ENCODE peak calls at places on chromosomes 11 and 22, in ten cellular contexts. F is mucosa of descending colon, R is Peyer's patch, G is fibroblast of the aortic adventitia, E is endodermal cell, Q is Caco-2, K is GM12878, P is AG10803, X is spleen, Z is colonic mucosa. M is an unnamed sample.

GRCh38 chr11:12170984-12171383 is 60.6 kb downstream of the MICAL2 start:
- DNase-seq in F (no peak), R (no peak), G (peak; percentile 98), E (no peak), Q (no peak), K (no peak), P (peak; percentile 95), X (no peak), Z (no peak), M (peak; percentile 90)

GRCh38 chr11:133350045-133350444 is 182.3 kb downstream of the OPCML start:
- DNase-seq in F (no peak), R (no peak), G (no peak), E (no peak), Q (no peak), K (no peak), P (no peak), X (no peak), Z (no peak), M (no peak)

GRCh38 chr11:117884994-117885393 is 8.5 kb upstream of the FXYD6 start:
- DNase-seq in F (no peak), R (peak; percentile 41), G (peak; percentile 26), E (peak; percentile 37), Q (peak; percentile 21), K (no peak), P (peak; percentile 11), X (no peak), Z (no peak), M (peak; percentile 54)

GRCh38 chr11:15127341-15127740 is 12.6 kb downstream of the INSC start:
- DNase-seq in F (no peak), R (no peak), G (peak; percentile 75), E (no peak), Q (no peak), K (no peak), P (peak; percentile 78), X (no peak), Z (no peak), M (peak; percentile 67)

GRCh38 chr11:130315354-130315970 is 745 bp upstream of the ZBTB44 start:
- DNase-seq in F (peak; percentile 48), R (peak; percentile 74), G (no peak), E (peak; percentile 88), Q (no peak), K (no peak), P (no peak), X (peak; percentile 93), Z (peak; percentile 57), M (peak; percentile 6)

GRCh38 chr11:66420671-66421476 is at the start of gene NPAS4:
- DNase-seq in F (no peak), R (no peak), G (no peak), E (no peak), Q (no peak), K (no peak), P (no peak), X (no peak), Z (no peak), M (no peak)

GRCh38 chr22:32378703-32379272 is 21.1 kb downstream of the RFPL3 start:
- DNase-seq in F (peak; percentile 39), R (peak; percentile 53), G (no peak), E (peak; percentile 91), Q (peak; percentile 65), K (no peak), P (peak; percentile 3), X (no peak), Z (peak; percentile 38), M (peak; percentile 61)

GRCh38 chr22:48632641-48633246 is 1194.9 kb downstream of the BRD1 start:
- DNase-seq in F (no peak), R (no peak), G (no peak), E (no peak), Q (no peak), K (no peak), P (no peak), X (no peak), Z (no peak), M (no peak)

GRCh38 chr22:26660961-26661578 is 3.7 kb downstream of the MIAT start:
- DNase-seq in F (no peak), R (no peak), G (no peak), E (peak; percentile 80), Q (no peak), K (no peak), P (no peak), X (peak; percentile 41), Z (no peak), M (no peak)

GRCh38 chr11:47393163-47394049 is 15.0 kb upstream of the SLC39A13 start:
- DNase-seq in F (no peak), R (peak; percentile 57), G (peak; percentile 47), E (no peak), Q (no peak), K (no peak), P (peak; percentile 64), X (peak; percentile 92), Z (no peak), M (peak; percentile 69)

GRCh38 chr11:125464266-125464662 is 31.8 kb downstream of the FEZ1 start:
- DNase-seq in F (no peak), R (no peak), G (peak; percentile 28), E (no peak), Q (no peak), K (no peak), P (peak; percentile 11), X (no peak), Z (no peak), M (peak; percentile 32)

GRCh38 chr11:133386262-133386661 is 146.0 kb downstream of the OPCML start:
- DNase-seq in F (no peak), R (no peak), G (no peak), E (no peak), Q (no peak), K (no peak), P (no peak), X (no peak), Z (no peak), M (no peak)

GRCh38 chr11:114042234-114042633 is 17.3 kb upstream of the ZBTB16 start:
- DNase-seq in F (no peak), R (no peak), G (no peak), E (no peak), Q (no peak), K (no peak), P (no peak), X (no peak), Z (no peak), M (no peak)

GRCh38 chr11:114326151-114326550 is 30.0 kb downstream of the NNMT start:
- DNase-seq in F (no peak), R (no peak), G (no peak), E (no peak), Q (no peak), K (no peak), P (no peak), X (no peak), Z (no peak), M (no peak)

DNA sequence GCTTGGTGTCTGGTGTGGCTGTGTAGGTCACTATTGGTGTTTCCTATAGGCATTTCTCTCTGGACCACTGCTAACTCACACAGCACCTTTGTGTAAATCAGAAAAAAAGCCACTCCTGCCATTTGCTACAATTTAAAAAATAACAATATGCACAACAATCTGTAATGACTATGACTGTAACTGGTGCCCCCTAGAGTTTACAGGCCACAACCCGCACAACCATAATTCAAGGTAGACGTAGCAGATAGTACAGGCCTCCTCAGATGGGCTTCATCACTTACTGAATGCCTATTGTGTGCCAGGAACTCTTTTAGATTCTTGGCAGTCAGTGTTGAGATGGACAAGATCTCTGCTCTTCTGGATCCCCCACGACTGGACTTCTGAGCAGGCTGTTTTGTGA is 47.7 kb downstream of the SYT9 start:
- DNase-seq in F (no peak), R (no peak), G (no peak), E (no peak), Q (no peak), K (no peak), P (no peak), X (no peak), Z (no peak), M (no peak)
- TF ChIP-seq CTCF in F (no peak), R (no peak), G (no peak), E (peak; percentile 38), Q (no peak), K (no peak), P (no peak), X (no peak), Z (no peak), M (no peak)

GRCh38 chr11:1573077-1573846 is 1.2 kb upstream of the DUSP8 start:
- DNase-seq in F (peak; percentile 67), R (peak; percentile 72), G (no peak), E (peak; percentile 74), Q (no peak), K (no peak), P (no peak), X (no peak), Z (peak; percentile 67), M (no peak)

GRCh38 chr11:1572200-1573076 is at the start of gene DUSP8:
- DNase-seq in F (peak; percentile 95), R (peak; percentile 97), G (peak; percentile 69), E (peak; percentile 92), Q (peak; percentile 86), K (no peak), P (peak; percentile 67), X (peak; percentile 91), Z (peak; percentile 94), M (peak; percentile 81)

GRCh38 chr11:1573847-1574255 is 1.8 kb upstream of the DUSP8 start:
- DNase-seq in F (peak; percentile 82), R (peak; percentile 86), G (no peak), E (peak; percentile 79), Q (no peak), K (no peak), P (no peak), X (no peak), Z (no peak), M (no peak)

GRCh38 chr11:1576825-1577224 is 4.8 kb upstream of the DUSP8 start:
- DNase-seq in F (no peak), R (no peak), G (no peak), E (no peak), Q (no peak), K (no peak), P (no peak), X (no peak), Z (no peak), M (no peak)

GRCh38 chr11:1574256-1575242 is 2.5 kb upstream of the DUSP8 start:
- DNase-seq in F (peak; percentile 75), R (peak; percentile 80), G (peak; percentile 46), E (peak; percentile 86), Q (no peak), K (no peak), P (peak; percentile 37), X (peak; percentile 91), Z (peak; percentile 82), M (peak; percentile 44)
- H3K4me3 ChIP-seq in F (peak overlapping the region; percentile 16), R (peak overlapping the region; percentile 71), G (no peak overlapping the region), E (peak overlapping the region; percentile 72), Q (peak overlapping the region; percentile 41), K (no peak overlapping the region), P (no peak overlapping the region), X (peak overlapping the region; percentile 36), Z (peak overlapping the region; percentile 59), M (no peak overlapping the region)

DNA sequence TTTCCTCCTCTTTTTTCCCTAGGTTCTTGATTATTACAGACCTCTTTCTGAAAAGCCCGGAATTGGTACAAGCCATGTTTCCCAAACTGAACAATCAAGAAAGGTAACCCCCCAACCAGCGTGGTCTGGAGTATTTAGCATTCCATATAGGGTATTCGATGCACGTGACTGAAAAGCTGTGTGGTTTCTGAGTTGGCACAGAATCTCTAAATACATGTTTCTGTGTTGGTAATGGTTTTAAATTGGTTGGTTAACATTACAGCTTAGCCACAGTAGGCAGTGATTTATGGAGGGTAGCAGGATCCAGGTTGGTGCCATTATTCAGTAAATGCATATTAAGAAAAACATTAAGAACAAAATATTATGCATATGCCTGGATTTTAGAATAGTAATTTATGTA is 46.8 kb downstream of the ATXN10 start:
- DNase-seq in F (no peak), R (no peak), G (no peak), E (no peak), Q (no peak), K (no peak), P (no peak), X (no peak), Z (no peak), M (no peak)
- TF ChIP-seq CTCF in F (no peak), R (no peak), G (no peak), E (no peak), Q (no peak), K (no peak), P (no peak), X (no peak), Z (no peak), M (no peak)

GRCh38 chr11:122757201-122757600 is 81.1 kb upstream of the CRTAM start:
- DNase-seq in F (no peak), R (no peak), G (no peak), E (no peak), Q (no peak), K (no peak), P (no peak), X (no peak), Z (no peak), M (no peak)
- H3K4me3 ChIP-seq in F (no peak overlapping the region), R (no peak overlapping the region), G (no peak overlapping the region), E (no peak overlapping the region), Q (no peak overlapping the region), K (no peak overlapping the region), P (no peak overlapping the region), X (no peak overlapping the region), Z (no peak overlapping the region), M (no peak overlapping the region)

M was measured in choroid plexus epithelial cell.